ENCODE peak calls at places on chromosomes 5 and 9, in six cellular contexts. Q, E, B, C, D and F are unnamed samples.

GRCh38 chr5:14818931-14819790 is 52.4 kb downstream of the ANKH start:
- DNase-seq in Q (no peak), C (no peak), D (no peak), E (no peak), B (no peak), F (no peak)

GRCh38 chr9:82970359-82970758 is 92.6 kb downstream of the RASEF start:
- DNase-seq in B (no peak), D (no peak), C (no peak), E (no peak), Q (no peak), F (no peak)

GRCh38 chr9:73269430-73270101 is 117.9 kb downstream of the ANXA1 start:
- DNase-seq in B (no peak), C (no peak), E (no peak), D (no peak), Q (no peak), F (no peak)

GRCh38 chr5:157384971-157385709 is 74.9 kb upstream of the NIPAL4 start:
- DNase-seq in Q (peak; percentile 91), E (no peak), D (no peak), B (no peak), C (no peak), F (no peak)

GRCh38 chr9:94554439-94555331 is at the start of gene PCAT7:
- DNase-seq in C (peak; percentile 89), B (peak; percentile 57), Q (no peak), D (peak; percentile 25), E (no peak), F (no peak)

GRCh38 chr9:2053883-2054845 is 39.0 kb downstream of the SMARCA2 start:
- DNase-seq in Q (peak; percentile 80), C (no peak), B (peak; percentile 85), E (peak; percentile 81), D (no peak), F (no peak)

GRCh38 chr9:86598411-86599239 is 244.4 kb upstream of the TUT7 start:
- DNase-seq in Q (no peak), E (no peak), D (no peak), B (no peak), C (no peak), F (no peak)

GRCh38 chr9:115261656-115262081 is 143.7 kb upstream of the TNC start:
- DNase-seq in E (no peak), B (no peak), D (no peak), C (no peak), Q (no peak), F (no peak)

GRCh38 chr9:29285818-29286217 is 1712.5 kb upstream of the C9orf72 start:
- DNase-seq in B (no peak), Q (no peak), E (no peak), C (no peak), D (no peak), F (no peak)

GRCh38 chr5:134937547-134937946 is 30.2 kb upstream of the CATSPER3 start:
- DNase-seq in B (no peak), C (no peak), D (no peak), Q (no peak), E (no peak), F (no peak)

GRCh38 chr9:123687246-123687721 is 242.6 kb downstream of the DENND1A start:
- DNase-seq in E (no peak), B (no peak), Q (no peak), C (no peak), D (no peak), F (no peak)

GRCh38 chr9:124010665-124011321 is 775 bp upstream of the LHX2 start:
- DNase-seq in E (peak; percentile 69), B (no peak), Q (no peak), D (no peak), C (no peak), F (no peak)

GRCh38 chr5:91194861-91195460 is 188.2 kb downstream of the ARRDC3 start:
- DNase-seq in Q (no peak), B (no peak), C (no peak), E (no peak), D (no peak), F (no peak)

GRCh38 chr5:36705055-36705454 is 98.6 kb downstream of the SLC1A3 start:
- DNase-seq in B (no peak), E (no peak), D (no peak), C (no peak), Q (no peak), F (no peak)

GRCh38 chr5:76971471-76971870 is 18.6 kb downstream of the CRHBP start:
- DNase-seq in D (no peak), E (no peak), B (no peak), Q (no peak), C (no peak), F (no peak)

GRCh38 chr9:87195306-87195705 is 248.0 kb upstream of the GAS1 start:
- DNase-seq in Q (no peak), C (no peak), B (no peak), D (no peak), E (no peak), F (no peak)

GRCh38 chr9:123360161-123361085 is 4.4 kb downstream of the CRB2 start:
- DNase-seq in E (no peak), B (peak; percentile 80), C (peak; percentile 57), D (no peak), Q (no peak), F (no peak)

GRCh38 chr9:33818832-33819500 is 2.0 kb downstream of the UBE2R2 start:
- DNase-seq in C (no peak), D (no peak), B (no peak), E (no peak), Q (no peak), F (no peak)

GRCh38 chr5:124102491-124102890 is 590.5 kb downstream of the CSNK1G3 start:
- DNase-seq in C (no peak), E (no peak), D (no peak), Q (no peak), B (no peak), F (no peak)

GRCh38 chr9:69499401-69499800 is 172.8 kb downstream of the APBA1 start:
- DNase-seq in D (no peak), C (no peak), B (no peak), E (no peak), Q (no peak), F (no peak)

GRCh38 chr9:96620155-96620514 is 492 bp upstream of the CDC14B start:
- DNase-seq in Q (no peak), C (no peak), D (no peak), B (no peak), E (no peak), F (no peak)

GRCh38 chr9:96620832-96621269 is 1.2 kb upstream of the CDC14B start:
- DNase-seq in B (no peak), E (no peak), Q (no peak), C (no peak), D (no peak), F (no peak)

GRCh38 chr9:96618209-96619108 is 1.2 kb downstream of the CDC14B start:
- DNase-seq in C (peak; percentile 52), B (peak; percentile 23), Q (peak; percentile 78), D (no peak), E (no peak), F (no peak)

GRCh38 chr9:96619109-96619435 is 571 bp downstream of the CDC14B start:
- DNase-seq in E (peak; percentile 74), C (peak; percentile 17), B (no peak), Q (peak; percentile 68), D (no peak), F (no peak)

DNA sequence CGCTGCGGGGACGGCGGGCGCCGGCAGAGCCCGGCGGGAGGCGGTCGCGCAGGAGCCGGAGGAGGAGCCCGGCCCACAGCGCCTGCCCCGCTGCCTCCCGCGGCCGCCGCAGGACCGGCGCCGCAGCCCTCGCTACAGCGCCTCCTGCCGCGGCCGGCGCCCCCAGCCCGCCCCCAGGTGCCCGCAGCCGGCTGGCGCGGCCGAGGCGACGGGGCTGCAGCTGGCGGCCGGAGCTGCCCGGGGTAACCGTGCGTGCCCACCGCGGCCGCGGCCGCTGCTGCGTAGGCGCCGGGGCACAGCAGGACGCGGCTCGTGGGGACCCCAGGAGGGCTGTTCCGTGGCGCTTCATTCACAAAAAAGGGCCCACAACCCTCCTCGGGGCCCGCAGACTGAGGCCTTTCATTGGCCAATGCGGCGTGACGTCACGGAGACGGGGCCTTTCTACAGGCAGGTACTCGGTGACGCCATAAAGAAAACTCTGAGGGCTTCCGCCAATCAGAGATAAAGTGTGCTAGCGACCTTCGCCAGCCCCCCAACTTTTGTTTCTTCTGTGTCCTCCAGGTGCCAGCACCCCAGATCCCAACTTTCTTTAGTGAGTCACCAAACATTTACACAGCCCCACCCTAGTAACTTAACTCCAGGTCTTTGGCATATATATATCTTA is at the start of gene CDC14B:
- DNase-seq in B (peak; percentile 85), Q (peak; percentile 96), C (peak; percentile 96), D (peak; percentile 64), E (peak; percentile 82), F (no peak)
- TF ChIP-seq CTCF in B (no peak), Q (no peak), C (peak; percentile 10), D (peak; percentile 68), E (no peak), F (peak; percentile 23)

GRCh38 chr5:109468737-109469420 is 59.1 kb upstream of the PJA2 start:
- DNase-seq in B (peak; percentile 90), C (peak; percentile 99), E (peak; percentile 96), D (peak; percentile 63), Q (peak; percentile 98), F (peak; percentile 96)
- TF ChIP-seq CTCF in B (peak; percentile 53), C (peak; percentile 91), E (peak; percentile 73), D (peak; percentile 78), Q (peak; percentile 69), F (peak; percentile 91)

DNA sequence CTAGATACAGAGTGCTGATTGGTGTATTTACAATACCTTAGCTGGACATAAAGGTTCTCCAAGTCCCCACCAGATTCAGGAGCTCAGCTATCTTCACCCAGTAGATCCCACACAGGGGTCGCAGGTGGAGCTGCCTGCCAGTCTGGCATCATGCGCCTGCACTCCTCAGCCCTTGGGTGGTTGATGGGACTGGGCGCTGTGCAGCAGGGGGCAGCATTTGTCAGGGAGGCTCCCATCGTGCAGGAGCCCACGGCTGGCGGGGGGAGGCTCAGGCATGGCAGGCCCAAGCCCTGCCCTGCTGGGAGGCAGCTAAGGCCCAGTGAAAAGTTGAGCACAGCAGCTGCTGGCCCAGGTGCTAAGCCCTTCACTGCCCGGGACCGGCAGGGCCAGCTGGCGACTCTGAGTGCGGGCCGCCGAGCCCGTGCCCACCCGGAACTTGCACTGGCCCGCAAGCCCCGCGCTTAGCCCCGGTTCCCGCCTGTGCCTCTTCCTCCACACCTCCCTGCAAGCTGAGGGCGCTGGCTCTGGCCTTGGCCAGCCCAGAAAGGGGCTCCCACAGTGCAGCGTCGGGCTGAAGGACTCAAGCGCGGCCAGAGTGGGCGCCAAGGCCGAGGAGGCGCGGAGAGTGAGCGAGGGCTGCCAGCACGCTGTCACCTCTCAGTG is 314.1 kb upstream of the ATP10B start:
- DNase-seq in C (no peak), B (no peak), D (no peak), E (peak; percentile 64), Q (no peak), F (no peak)
- TF ChIP-seq CTCF in C (no peak), B (no peak), D (no peak), E (no peak), Q (no peak), F (no peak)

GRCh38 chr5:1051366-1051720 is 42.7 kb downstream of the NKD2 start:
- DNase-seq in D (no peak), Q (no peak), B (no peak), E (no peak), C (no peak), F (no peak)

GRCh38 chr5:1053391-1054017 is 44.9 kb downstream of the NKD2 start:
- DNase-seq in Q (peak; percentile 88), B (no peak), D (no peak), E (no peak), C (no peak), F (no peak)

GRCh38 chr5:1052076-1052475 is 43.5 kb downstream of the NKD2 start:
- DNase-seq in E (no peak), Q (no peak), C (no peak), B (no peak), D (no peak), F (no peak)

GRCh38 chr5:1054018-1054798 is 45.6 kb downstream of the NKD2 start:
- DNase-seq in C (no peak), Q (no peak), B (no peak), E (no peak), D (no peak), F (no peak)

GRCh38 chr5:1052641-1053390 is 44.2 kb downstream of the NKD2 start:
- DNase-seq in C (no peak), Q (no peak), E (no peak), D (no peak), B (no peak), F (no peak)
- TF ChIP-seq CTCF in C (no peak), Q (no peak), E (no peak), D (no peak), B (no peak), F (no peak)